ENCODE peak calls at places on chromosome 2, in six cellular contexts. D, U, Z, F, T and B are unnamed samples. For H3K36me3, the result is how much of the 10 kb centered on the place peaks cover.

GRCh38 chr2:45459860-45460259 is 151.2 kb downstream of the SRBD1 start:
- DNase-seq in U (no peak), D (no peak), Z (no peak), F (no peak), T (no peak), B (no peak)

GRCh38 chr2:54584598-54584997 is 128.5 kb downstream of the SPTBN1 start:
- DNase-seq in D (no peak), Z (no peak), U (no peak), F (no peak), T (no peak), B (no peak)

GRCh38 chr2:172821370-172822338 is 86.0 kb downstream of the RAPGEF4 start:
- DNase-seq in Z (no peak), D (no peak), U (peak), F (no peak), T (no peak), B (no peak)

GRCh38 chr2:85326406-85326945 is 1.3 kb downstream of the TGOLN2 start:
- DNase-seq in U (no peak), D (no peak), Z (peak), T (peak), F (no peak), B (no peak)

GRCh38 chr2:231184319-231184718 is 14.1 kb upstream of the ARMC9 start:
- DNase-seq in Z (no peak), D (no peak), T (no peak), U (no peak), F (no peak), B (no peak)

GRCh38 chr2:181771355-181771754 is 91.0 kb upstream of the NEUROD1 start:
- DNase-seq in T (no peak), Z (no peak), F (no peak), D (no peak), U (no peak), B (no peak)

GRCh38 chr2:18833941-18834340 is 244.6 kb upstream of the NT5C1B start:
- DNase-seq in F (no peak), Z (no peak), D (no peak), T (no peak), U (no peak), B (no peak)

GRCh38 chr2:16437189-16437588 is 228.4 kb downstream of the CYRIA start:
- DNase-seq in Z (no peak), D (no peak), T (no peak), U (no peak), F (no peak), B (no peak)

GRCh38 chr2:36079793-36080192 is 275.8 kb upstream of the CRIM1 start:
- DNase-seq in D (no peak), U (no peak), T (no peak), Z (no peak), F (no peak), B (no peak)

GRCh38 chr2:61318553-61318952 is 152.3 kb downstream of the USP34 start:
- DNase-seq in D (no peak), U (no peak), T (no peak), Z (no peak), F (no peak), B (no peak)

GRCh38 chr2:60216452-60216995 is 336.9 kb downstream of the BCL11A start:
- DNase-seq in T (no peak), D (no peak), Z (no peak), U (no peak), F (no peak), B (no peak)

GRCh38 chr2:41872646-41873045 is 175.2 kb upstream of the PKDCC start:
- DNase-seq in F (no peak), U (no peak), D (no peak), Z (no peak), T (peak), B (no peak)

GRCh38 chr2:190467575-190468083 is 59.5 kb downstream of the MFSD6 start:
- DNase-seq in U (peak), D (no peak), T (no peak), Z (no peak), F (no peak), B (no peak)

GRCh38 chr2:141331127-141331526 is 799.7 kb downstream of the LRP1B start:
- DNase-seq in Z (no peak), F (no peak), T (peak), U (peak), D (no peak), B (no peak)

GRCh38 chr2:1707771-1708351 is 36.5 kb downstream of the PXDN start:
- DNase-seq in Z (no peak), D (no peak), U (peak), F (peak), T (peak), B (peak)

GRCh38 chr2:73295751-73296400 is 2.5 kb upstream of the EGR4 start:
- DNase-seq in F (no peak), D (no peak), U (no peak), T (no peak), Z (no peak), B (no peak)

GRCh38 chr2:73293534-73294171 is at the start of gene EGR4:
- DNase-seq in D (peak), U (peak), F (peak), T (peak), Z (peak), B (peak)

GRCh38 chr2:73292906-73293533 is 328 bp downstream of the EGR4 start:
- DNase-seq in Z (no peak), U (no peak), F (peak), T (no peak), D (peak), B (no peak)

GRCh38 chr2:73292316-73292905 is 937 bp downstream of the EGR4 start:
- DNase-seq in D (peak), U (no peak), Z (no peak), T (no peak), F (no peak), B (no peak)

GRCh38 chr2:73294239-73294638 is 891 bp upstream of the EGR4 start:
- DNase-seq in D (no peak), Z (no peak), F (no peak), U (no peak), T (no peak), B (no peak)
- H3K27ac ChIP-seq in D (no peak), Z (no peak), F (no peak), U (no peak), T (no peak), B (no peak)

DNA sequence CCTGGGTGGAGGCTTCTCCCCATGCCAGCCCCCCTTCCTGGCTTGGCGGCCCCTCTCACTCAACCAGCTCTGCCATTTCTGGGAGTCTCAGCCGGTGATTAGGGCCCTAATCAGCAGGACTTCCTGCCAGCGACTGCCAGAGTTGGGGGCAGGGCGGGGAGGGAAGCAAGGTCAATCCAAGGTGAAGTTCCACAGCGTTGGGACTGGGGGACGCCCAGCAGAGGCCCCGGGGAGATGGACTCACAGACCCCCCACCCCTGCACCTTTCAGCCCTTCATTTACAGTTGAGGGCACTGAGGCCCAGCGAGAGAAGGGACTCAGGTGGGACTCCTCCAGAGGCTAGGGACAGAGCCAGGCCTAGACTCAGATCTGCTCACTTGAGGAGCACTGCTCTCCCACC is 65.3 kb downstream of the TNS1 start:
- DNase-seq in U (no peak), T (no peak), D (no peak), F (peak), Z (no peak), B (peak)
- H3K4me3 ChIP-seq in U (no peak), T (no peak), D (no peak), F (peak), Z (no peak), B (peak)

DNA sequence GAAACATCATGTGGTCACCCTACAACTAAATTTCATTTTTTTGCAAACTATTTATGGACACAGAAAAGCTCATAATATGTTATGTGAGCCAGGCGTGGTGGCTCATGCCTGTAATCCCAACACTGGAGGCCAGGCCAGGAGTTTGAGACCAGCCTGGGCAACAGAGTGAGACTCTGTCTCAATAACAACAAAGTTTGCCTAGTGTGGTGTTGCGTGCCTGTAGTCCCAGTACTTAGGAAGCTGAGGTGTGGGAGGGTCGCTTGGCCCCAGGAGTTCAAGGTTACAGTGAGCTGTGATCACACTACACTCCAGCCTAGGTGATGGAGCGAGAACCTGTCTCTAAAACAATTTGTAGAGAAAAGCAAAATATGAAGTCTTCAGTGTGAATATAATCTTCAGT is 5.8 kb downstream of the IAH1 start:
- DNase-seq in Z (no peak), D (no peak), U (no peak), T (no peak), F (no peak), B (peak)
- H3K36me3 ChIP-seq in Z (under half), D (under half), U (under half), T (half or more), F (half or more), B (under half)

DNA sequence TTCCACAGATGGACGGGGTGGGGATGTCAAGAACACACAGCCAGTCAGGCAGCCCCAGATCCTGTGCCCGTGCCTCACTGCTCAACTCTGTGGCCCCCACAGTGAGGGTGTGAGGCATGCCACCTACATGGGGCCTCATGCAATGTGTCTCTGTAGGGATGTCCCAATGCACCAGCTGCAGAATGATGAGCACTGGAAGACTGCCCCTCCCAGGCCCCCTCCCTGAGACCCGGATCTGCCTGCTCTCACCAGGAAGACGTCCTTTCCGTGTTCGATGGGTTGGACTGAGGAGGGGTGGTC is 124.2 kb downstream of the TWIST2 start:
- DNase-seq in U (no peak), D (no peak), T (no peak), Z (no peak), F (no peak), B (no peak)
- H3K27ac ChIP-seq in U (no peak), D (no peak), T (no peak), Z (no peak), F (no peak), B (no peak)

DNA sequence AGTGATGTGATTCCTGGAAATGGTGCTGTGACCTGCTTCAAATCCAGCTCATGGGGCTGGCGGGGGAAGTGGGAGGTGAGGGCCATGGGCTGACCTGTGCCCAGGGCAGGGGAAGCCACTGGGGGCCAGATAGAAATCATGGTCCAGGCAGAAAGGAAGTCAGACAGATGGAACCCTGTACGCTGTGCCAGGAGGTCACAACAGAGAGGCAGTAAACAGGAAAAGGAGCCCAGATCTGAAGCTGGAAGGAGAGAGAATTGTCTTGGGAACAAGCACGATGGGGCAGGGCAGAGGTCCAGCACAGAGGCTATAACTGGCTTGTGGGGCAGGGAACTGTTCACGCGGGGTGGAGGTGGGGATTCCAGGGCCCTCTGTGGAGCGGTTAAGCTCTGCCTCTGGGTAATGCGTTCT is 76.0 kb downstream of the RNF144A start:
- DNase-seq in D (no peak), F (peak), T (no peak), Z (no peak), U (no peak), B (no peak)
- H3K4me3 ChIP-seq in D (no peak), F (no peak), T (peak), Z (no peak), U (no peak), B (no peak)

GRCh38 chr2:69124327-69124726 is 111.3 kb downstream of the ANTXR1 start:
- DNase-seq in D (no peak), T (no peak), F (no peak), U (no peak), Z (no peak), B (no peak)
- H3K36me3 ChIP-seq in D (under half), T (half or more), F (under half), U (under half), Z (under half), B (under half)